ENCODE peak calls at places on chromosomes 2 and 18, in ten cellular contexts. One of them, this sample, is unnamed.

GRCh38 chr18:11661430-11661829 is 27.6 kb upstream of the GNAL start:
- DNase-seq in hypothalamus: no peak
- DNase-seq in stimulated activated CD8-positive, alpha-beta memory T cell treated with anti-CD3 and anti-CD28 coated beads, Interleukin-7, amount 100 ng/mL, for 48 hours: no peak
- DNase-seq in GM12865: no peak
- DNase-seq in aorta: no peak
- DNase-seq in epithelial cell of esophagus: peak; percentile 66
- DNase-seq in ELR: no peak
- DNase-seq in midbrain: no peak
- DNase-seq in fibroblast of lung: no peak
- DNase-seq in heart right ventricle: no peak
- DNase-seq in this sample: no peak

GRCh38 chr2:210606001-210606400 is 49.6 kb downstream of the CPS1 start:
- DNase-seq in ELR: no peak
- DNase-seq in hypothalamus: no peak
- DNase-seq in epithelial cell of esophagus: no peak
- DNase-seq in midbrain: no peak
- DNase-seq in stimulated activated CD8-positive, alpha-beta memory T cell treated with anti-CD3 and anti-CD28 coated beads, Interleukin-7, amount 100 ng/mL, for 48 hours: no peak
- DNase-seq in heart right ventricle: no peak
- DNase-seq in GM12865: no peak
- DNase-seq in aorta: no peak
- DNase-seq in fibroblast of lung: peak; percentile 18
- DNase-seq in this sample: no peak

GRCh38 chr2:138094031-138094430 is 129.8 kb downstream of the HNMT start:
- DNase-seq in ELR: no peak
- DNase-seq in hypothalamus: no peak
- DNase-seq in GM12865: no peak
- DNase-seq in aorta: no peak
- DNase-seq in fibroblast of lung: no peak
- DNase-seq in epithelial cell of esophagus: no peak
- DNase-seq in heart right ventricle: no peak
- DNase-seq in stimulated activated CD8-positive, alpha-beta memory T cell treated with anti-CD3 and anti-CD28 coated beads, Interleukin-7, amount 100 ng/mL, for 48 hours: no peak
- DNase-seq in midbrain: no peak
- DNase-seq in this sample: no peak

GRCh38 chr2:63788070-63788469 is 53.6 kb upstream of the UGP2 start:
- DNase-seq in GM12865: no peak
- DNase-seq in hypothalamus: no peak
- DNase-seq in stimulated activated CD8-positive, alpha-beta memory T cell treated with anti-CD3 and anti-CD28 coated beads, Interleukin-7, amount 100 ng/mL, for 48 hours: no peak
- DNase-seq in epithelial cell of esophagus: peak; percentile 86
- DNase-seq in ELR: peak; percentile 78
- DNase-seq in aorta: no peak
- DNase-seq in midbrain: no peak
- DNase-seq in fibroblast of lung: peak; percentile 68
- DNase-seq in heart right ventricle: no peak
- DNase-seq in this sample: peak; percentile 39

GRCh38 chr2:69097148-69097610 is 84.2 kb downstream of the ANTXR1 start:
- DNase-seq in heart right ventricle: no peak
- DNase-seq in GM12865: no peak
- DNase-seq in epithelial cell of esophagus: no peak
- DNase-seq in aorta: no peak
- DNase-seq in midbrain: peak; percentile 41
- DNase-seq in fibroblast of lung: no peak
- DNase-seq in stimulated activated CD8-positive, alpha-beta memory T cell treated with anti-CD3 and anti-CD28 coated beads, Interleukin-7, amount 100 ng/mL, for 48 hours: no peak
- DNase-seq in hypothalamus: no peak
- DNase-seq in ELR: no peak
- DNase-seq in this sample: no peak

GRCh38 chr2:209391776-209392401 is 32.0 kb upstream of the MAP2 start:
- DNase-seq in ELR: peak; percentile 33
- DNase-seq in hypothalamus: no peak
- DNase-seq in GM12865: no peak
- DNase-seq in stimulated activated CD8-positive, alpha-beta memory T cell treated with anti-CD3 and anti-CD28 coated beads, Interleukin-7, amount 100 ng/mL, for 48 hours: no peak
- DNase-seq in heart right ventricle: no peak
- DNase-seq in midbrain: no peak
- DNase-seq in epithelial cell of esophagus: peak; percentile 77
- DNase-seq in fibroblast of lung: peak; percentile 71
- DNase-seq in aorta: no peak
- DNase-seq in this sample: peak; percentile 92

GRCh38 chr2:233350708-233351107 is 3.6 kb upstream of the DGKD start:
- DNase-seq in fibroblast of lung: peak; percentile 92
- DNase-seq in hypothalamus: peak; percentile 42
- DNase-seq in ELR: peak; percentile 99
- DNase-seq in heart right ventricle: no peak
- DNase-seq in stimulated activated CD8-positive, alpha-beta memory T cell treated with anti-CD3 and anti-CD28 coated beads, Interleukin-7, amount 100 ng/mL, for 48 hours: no peak
- DNase-seq in midbrain: no peak
- DNase-seq in epithelial cell of esophagus: peak; percentile 95
- DNase-seq in aorta: no peak
- DNase-seq in GM12865: no peak
- DNase-seq in this sample: peak; percentile 97

GRCh38 chr2:37920570-37920969 is 4.5 kb upstream of the RMDN2 start:
- DNase-seq in ELR: peak; percentile 55
- DNase-seq in epithelial cell of esophagus: peak; percentile 53
- DNase-seq in stimulated activated CD8-positive, alpha-beta memory T cell treated with anti-CD3 and anti-CD28 coated beads, Interleukin-7, amount 100 ng/mL, for 48 hours: no peak
- DNase-seq in aorta: no peak
- DNase-seq in midbrain: no peak
- DNase-seq in hypothalamus: no peak
- DNase-seq in fibroblast of lung: peak; percentile 90
- DNase-seq in heart right ventricle: no peak
- DNase-seq in GM12865: no peak
- DNase-seq in this sample: peak; percentile 54

GRCh38 chr2:230408244-230408842 is 7.7 kb upstream of the SP100 start:
- DNase-seq in epithelial cell of esophagus: peak; percentile 75
- DNase-seq in midbrain: no peak
- DNase-seq in aorta: no peak
- DNase-seq in hypothalamus: no peak
- DNase-seq in fibroblast of lung: peak; percentile 83
- DNase-seq in heart right ventricle: no peak
- DNase-seq in GM12865: no peak
- DNase-seq in ELR: peak; percentile 90
- DNase-seq in stimulated activated CD8-positive, alpha-beta memory T cell treated with anti-CD3 and anti-CD28 coated beads, Interleukin-7, amount 100 ng/mL, for 48 hours: no peak
- DNase-seq in this sample: peak; percentile 73

GRCh38 chr2:216742411-216742810 is 47.1 kb upstream of the IGFBP5 start:
- DNase-seq in GM12865: no peak
- DNase-seq in heart right ventricle: peak; percentile 29
- DNase-seq in epithelial cell of esophagus: no peak
- DNase-seq in ELR: no peak
- DNase-seq in aorta: no peak
- DNase-seq in fibroblast of lung: no peak
- DNase-seq in hypothalamus: no peak
- DNase-seq in midbrain: no peak
- DNase-seq in stimulated activated CD8-positive, alpha-beta memory T cell treated with anti-CD3 and anti-CD28 coated beads, Interleukin-7, amount 100 ng/mL, for 48 hours: no peak
- DNase-seq in this sample: no peak

GRCh38 chr2:169565686-169566085 is 8.0 kb downstream of the FASTKD1 start:
- DNase-seq in heart right ventricle: no peak
- DNase-seq in ELR: no peak
- DNase-seq in midbrain: no peak
- DNase-seq in GM12865: no peak
- DNase-seq in aorta: no peak
- DNase-seq in stimulated activated CD8-positive, alpha-beta memory T cell treated with anti-CD3 and anti-CD28 coated beads, Interleukin-7, amount 100 ng/mL, for 48 hours: no peak
- DNase-seq in epithelial cell of esophagus: peak; percentile 20
- DNase-seq in hypothalamus: no peak
- DNase-seq in fibroblast of lung: no peak
- DNase-seq in this sample: no peak

GRCh38 chr2:80711915-80712314 is 407.4 kb upstream of the LRRTM1 start:
- DNase-seq in fibroblast of lung: no peak
- DNase-seq in epithelial cell of esophagus: no peak
- DNase-seq in stimulated activated CD8-positive, alpha-beta memory T cell treated with anti-CD3 and anti-CD28 coated beads, Interleukin-7, amount 100 ng/mL, for 48 hours: no peak
- DNase-seq in ELR: no peak
- DNase-seq in GM12865: no peak
- DNase-seq in heart right ventricle: no peak
- DNase-seq in midbrain: no peak
- DNase-seq in aorta: no peak
- DNase-seq in hypothalamus: no peak
- DNase-seq in this sample: no peak

GRCh38 chr18:62877448-62878221 is 162.3 kb downstream of the PHLPP1 start:
- DNase-seq in aorta: no peak
- DNase-seq in hypothalamus: no peak
- DNase-seq in midbrain: no peak
- DNase-seq in ELR: peak; percentile 43
- DNase-seq in fibroblast of lung: peak; percentile 86
- DNase-seq in GM12865: no peak
- DNase-seq in stimulated activated CD8-positive, alpha-beta memory T cell treated with anti-CD3 and anti-CD28 coated beads, Interleukin-7, amount 100 ng/mL, for 48 hours: no peak
- DNase-seq in epithelial cell of esophagus: no peak
- DNase-seq in heart right ventricle: no peak
- DNase-seq in this sample: peak; percentile 23

This sample was measured in PC-3.